ENCODE peak calls at places on chromosomes 6 and 20, in eight cellular contexts. One of them, this sample, is unnamed.

GRCh38 chr20:33074675-33075074 is 4.8 kb upstream of the BPIFB4 start:
- DNase-seq in brain microvascular endothelial cell: no peak
- DNase-seq in DMS53: no peak
- DNase-seq in CD8-positive, alpha-beta memory T cell: no peak
- DNase-seq in psoas muscle: no peak
- DNase-seq in nucleus accumbens: no peak
- DNase-seq in NCI-H1930: no peak
- DNase-seq in ovary: no peak
- DNase-seq in this sample: no peak

GRCh38 chr6:21033575-21034026 is 499.3 kb downstream of the CDKAL1 start:
- DNase-seq in CD8-positive, alpha-beta memory T cell: no peak
- DNase-seq in brain microvascular endothelial cell: peak; percentile 49
- DNase-seq in ovary: peak; percentile 40
- DNase-seq in DMS53: no peak
- DNase-seq in NCI-H1930: no peak
- DNase-seq in nucleus accumbens: no peak
- DNase-seq in psoas muscle: peak; percentile 66
- DNase-seq in this sample: peak; percentile 78

GRCh38 chr6:40389176-40389767 is 197.9 kb downstream of the LRFN2 start:
- DNase-seq in nucleus accumbens: no peak
- DNase-seq in DMS53: no peak
- DNase-seq in ovary: no peak
- DNase-seq in CD8-positive, alpha-beta memory T cell: no peak
- DNase-seq in NCI-H1930: no peak
- DNase-seq in brain microvascular endothelial cell: no peak
- DNase-seq in psoas muscle: no peak
- DNase-seq in this sample: no peak

GRCh38 chr6:3808759-3809514 is 40.2 kb upstream of the FAM50B start:
- DNase-seq in nucleus accumbens: no peak
- DNase-seq in NCI-H1930: no peak
- DNase-seq in CD8-positive, alpha-beta memory T cell: no peak
- DNase-seq in ovary: peak; percentile 23
- DNase-seq in psoas muscle: peak; percentile 83
- DNase-seq in DMS53: peak; percentile 44
- DNase-seq in brain microvascular endothelial cell: peak; percentile 88
- DNase-seq in this sample: peak; percentile 74

GRCh38 chr6:80223743-80224212 is 117.3 kb downstream of the BCKDHB start:
- DNase-seq in psoas muscle: no peak
- DNase-seq in ovary: no peak
- DNase-seq in CD8-positive, alpha-beta memory T cell: no peak
- DNase-seq in DMS53: no peak
- DNase-seq in brain microvascular endothelial cell: no peak
- DNase-seq in NCI-H1930: no peak
- DNase-seq in nucleus accumbens: no peak
- DNase-seq in this sample: peak; percentile 73

GRCh38 chr6:118598324-118598723 is 50.2 kb downstream of the PLN start:
- DNase-seq in ovary: no peak
- DNase-seq in DMS53: no peak
- DNase-seq in nucleus accumbens: no peak
- DNase-seq in brain microvascular endothelial cell: no peak
- DNase-seq in psoas muscle: no peak
- DNase-seq in NCI-H1930: no peak
- DNase-seq in CD8-positive, alpha-beta memory T cell: no peak
- DNase-seq in this sample: no peak

GRCh38 chr6:109315331-109316129 is 66.7 kb downstream of the CD164 start:
- DNase-seq in nucleus accumbens: no peak
- DNase-seq in brain microvascular endothelial cell: no peak
- DNase-seq in ovary: no peak
- DNase-seq in psoas muscle: no peak
- DNase-seq in NCI-H1930: no peak
- DNase-seq in CD8-positive, alpha-beta memory T cell: no peak
- DNase-seq in DMS53: no peak
- DNase-seq in this sample: no peak

GRCh38 chr6:137102851-137103492 is 58.2 kb upstream of the IL20RA start:
- DNase-seq in nucleus accumbens: no peak
- DNase-seq in ovary: no peak
- DNase-seq in brain microvascular endothelial cell: no peak
- DNase-seq in psoas muscle: no peak
- DNase-seq in DMS53: no peak
- DNase-seq in NCI-H1930: no peak
- DNase-seq in CD8-positive, alpha-beta memory T cell: no peak
- DNase-seq in this sample: no peak

GRCh38 chr20:527571-527886 is 16.1 kb downstream of the CSNK2A1 start:
- DNase-seq in NCI-H1930: no peak
- DNase-seq in brain microvascular endothelial cell: no peak
- DNase-seq in CD8-positive, alpha-beta memory T cell: no peak
- DNase-seq in nucleus accumbens: no peak
- DNase-seq in psoas muscle: no peak
- DNase-seq in DMS53: no peak
- DNase-seq in ovary: no peak
- DNase-seq in this sample: no peak

GRCh38 chr20:30599990-30600389 is 657.5 kb upstream of the DEFB115 start:
- DNase-seq in nucleus accumbens: no peak
- DNase-seq in brain microvascular endothelial cell: no peak
- DNase-seq in DMS53: no peak
- DNase-seq in NCI-H1930: no peak
- DNase-seq in CD8-positive, alpha-beta memory T cell: no peak
- DNase-seq in ovary: no peak
- DNase-seq in psoas muscle: no peak
- DNase-seq in this sample: no peak

GRCh38 chr6:14922306-14922705 is 323.6 kb upstream of the JARID2 start:
- DNase-seq in nucleus accumbens: peak; percentile 11
- DNase-seq in psoas muscle: peak; percentile 67
- DNase-seq in CD8-positive, alpha-beta memory T cell: no peak
- DNase-seq in brain microvascular endothelial cell: no peak
- DNase-seq in NCI-H1930: no peak
- DNase-seq in ovary: no peak
- DNase-seq in DMS53: no peak
- DNase-seq in this sample: no peak

GRCh38 chr6:151721671-151722070 is 85.8 kb upstream of the ESR1 start:
- DNase-seq in DMS53: no peak
- DNase-seq in brain microvascular endothelial cell: no peak
- DNase-seq in NCI-H1930: no peak
- DNase-seq in CD8-positive, alpha-beta memory T cell: no peak
- DNase-seq in ovary: no peak
- DNase-seq in nucleus accumbens: no peak
- DNase-seq in psoas muscle: no peak
- DNase-seq in this sample: no peak

GRCh38 chr20:341682-342081 is 5.2 kb upstream of the NRSN2 start:
- DNase-seq in nucleus accumbens: no peak
- DNase-seq in brain microvascular endothelial cell: peak; percentile 96
- DNase-seq in NCI-H1930: no peak
- DNase-seq in DMS53: peak; percentile 64
- DNase-seq in CD8-positive, alpha-beta memory T cell: no peak
- DNase-seq in psoas muscle: no peak
- DNase-seq in ovary: no peak
- DNase-seq in this sample: no peak

This sample was measured in skeletal muscle cell.